ENCODE peak calls at places on chromosomes 7 and 10, in six cellular contexts. One of them, this sample, is unnamed.

GRCh38 chr10:97543025-97543546 is 29.5 kb upstream of the ANKRD2 start:
- DNase-seq in hepatocyte: peak; percentile 85
- DNase-seq in SJSA1: peak; percentile 83
- DNase-seq in nucleus accumbens: peak; percentile 90
- DNase-seq in neural crest cell: no peak
- DNase-seq in OCI-M1: peak; percentile 64
- DNase-seq in this sample: peak; percentile 74

GRCh38 chr10:86375204-86375603 is 8.6 kb upstream of the GRID1 start:
- DNase-seq in hepatocyte: no peak
- DNase-seq in SJSA1: no peak
- DNase-seq in nucleus accumbens: no peak
- DNase-seq in neural crest cell: no peak
- DNase-seq in OCI-M1: no peak
- DNase-seq in this sample: no peak

GRCh38 chr10:128043259-128044045 is 82.8 kb downstream of the MKI67 start:
- DNase-seq in hepatocyte: no peak
- DNase-seq in SJSA1: no peak
- DNase-seq in nucleus accumbens: no peak
- DNase-seq in neural crest cell: no peak
- DNase-seq in OCI-M1: peak; percentile 3
- DNase-seq in this sample: no peak

GRCh38 chr10:130022071-130022470 is 58.0 kb upstream of the EBF3 start:
- DNase-seq in hepatocyte: no peak
- DNase-seq in SJSA1: no peak
- DNase-seq in nucleus accumbens: no peak
- DNase-seq in neural crest cell: no peak
- DNase-seq in OCI-M1: no peak
- DNase-seq in this sample: no peak

GRCh38 chr10:9096288-9096687 is 1041.8 kb downstream of the GATA3 start:
- DNase-seq in hepatocyte: no peak
- DNase-seq in SJSA1: no peak
- DNase-seq in nucleus accumbens: no peak
- DNase-seq in neural crest cell: no peak
- DNase-seq in OCI-M1: no peak
- DNase-seq in this sample: no peak

GRCh38 chr10:125231116-125231812 is 70.9 kb upstream of the CTBP2 start:
- DNase-seq in hepatocyte: peak; percentile 64
- DNase-seq in SJSA1: peak; percentile 91
- DNase-seq in nucleus accumbens: no peak
- DNase-seq in neural crest cell: no peak
- DNase-seq in OCI-M1: no peak
- DNase-seq in this sample: peak; percentile 88

GRCh38 chr10:114996542-114996941 is 58.5 kb downstream of the TRUB1 start:
- DNase-seq in hepatocyte: no peak
- DNase-seq in SJSA1: peak; percentile 83
- DNase-seq in nucleus accumbens: no peak
- DNase-seq in neural crest cell: no peak
- DNase-seq in OCI-M1: no peak
- DNase-seq in this sample: no peak

GRCh38 chr10:59708816-59709471 is 706 bp downstream of the SLC16A9 start:
- DNase-seq in hepatocyte: peak; percentile 43
- DNase-seq in SJSA1: peak; percentile 5
- DNase-seq in nucleus accumbens: no peak
- DNase-seq in neural crest cell: peak; percentile 21
- DNase-seq in OCI-M1: no peak
- DNase-seq in this sample: no peak

GRCh38 chr10:4310153-4310552 is 515.9 kb upstream of the AKR1E2 start:
- DNase-seq in hepatocyte: no peak
- DNase-seq in SJSA1: no peak
- DNase-seq in nucleus accumbens: no peak
- DNase-seq in neural crest cell: no peak
- DNase-seq in OCI-M1: no peak
- DNase-seq in this sample: no peak

GRCh38 chr7:16669581-16669980 is 23.6 kb downstream of the BZW2 start:
- DNase-seq in hepatocyte: no peak
- DNase-seq in SJSA1: no peak
- DNase-seq in nucleus accumbens: no peak
- DNase-seq in neural crest cell: no peak
- DNase-seq in OCI-M1: no peak
- DNase-seq in this sample: no peak

GRCh38 chr10:79155301-79156081 is 86.7 kb downstream of the ZMIZ1 start:
- DNase-seq in hepatocyte: no peak
- DNase-seq in SJSA1: no peak
- DNase-seq in nucleus accumbens: no peak
- DNase-seq in neural crest cell: no peak
- DNase-seq in OCI-M1: no peak
- DNase-seq in this sample: no peak

GRCh38 chr7:104960741-104961479 is 53.1 kb upstream of the KMT2E start:
- DNase-seq in hepatocyte: no peak
- DNase-seq in SJSA1: no peak
- DNase-seq in nucleus accumbens: no peak
- DNase-seq in neural crest cell: no peak
- DNase-seq in OCI-M1: peak; percentile 68
- DNase-seq in this sample: no peak

GRCh38 chr7:130371059-130371458 is 9.2 kb upstream of the CPA1 start:
- DNase-seq in hepatocyte: no peak
- DNase-seq in SJSA1: no peak
- DNase-seq in nucleus accumbens: no peak
- DNase-seq in neural crest cell: no peak
- DNase-seq in OCI-M1: no peak
- DNase-seq in this sample: no peak

GRCh38 chr10:69874464-69874863 is 72.8 kb downstream of the COL13A1 start:
- DNase-seq in hepatocyte: no peak
- DNase-seq in SJSA1: peak; percentile 40
- DNase-seq in nucleus accumbens: no peak
- DNase-seq in neural crest cell: no peak
- DNase-seq in OCI-M1: no peak
- DNase-seq in this sample: no peak